ENCODE peak calls at places on chromosomes 5 and 9, in eight cellular contexts. V, A, J, U, K, I, O and R are unnamed samples.

GRCh38 chr9:3969846-3970245 is 330.0 kb downstream of the GLIS3 start:
- DNase-seq in V (no peak), A (no peak), J (no peak), U (no peak), K (no peak), I (no peak), O (no peak), R (no peak)

GRCh38 chr5:102411-103043 is 10.6 kb downstream of the PLEKHG4B start:
- DNase-seq in V (peak), A (no peak), J (no peak), U (no peak), K (no peak), I (no peak), O (no peak), R (peak)

GRCh38 chr9:13478235-13478634 is 198.7 kb upstream of the MPDZ start:
- DNase-seq in V (peak), A (no peak), J (no peak), U (no peak), K (no peak), I (no peak), O (no peak), R (peak)

GRCh38 chr5:140362875-140363630 is 3.1 kb downstream of the SLC4A9 start:
- DNase-seq in V (peak), A (peak), J (peak), U (peak), K (peak), I (peak), O (peak), R (peak)

GRCh38 chr5:9850456-9850855 is 220.3 kb upstream of the TAS2R1 start:
- DNase-seq in V (no peak), A (no peak), J (no peak), U (no peak), K (no peak), I (no peak), O (no peak), R (no peak)

GRCh38 chr9:86703346-86703745 is 244.0 kb downstream of the GAS1 start:
- DNase-seq in V (no peak), A (no peak), J (no peak), U (no peak), K (no peak), I (no peak), O (no peak), R (no peak)

GRCh38 chr9:37700900-37701299 is 50.1 kb downstream of the FRMPD1 start:
- DNase-seq in V (no peak), A (no peak), J (no peak), U (no peak), K (no peak), I (no peak), O (no peak), R (no peak)

GRCh38 chr9:14099737-14100136 is 214.2 kb downstream of the NFIB start:
- DNase-seq in V (no peak), A (no peak), J (no peak), U (no peak), K (no peak), I (no peak), O (no peak), R (no peak)

GRCh38 chr5:109920736-109921135 is 231.0 kb downstream of the MAN2A1 start:
- DNase-seq in V (no peak), A (no peak), J (no peak), U (no peak), K (no peak), I (no peak), O (no peak), R (no peak)

GRCh38 chr9:110114888-110115259 is 93.1 kb downstream of the C9orf152 start:
- DNase-seq in V (no peak), A (no peak), J (no peak), U (no peak), K (no peak), I (no peak), O (no peak), R (peak)

GRCh38 chr9:133702798-133703570 is 35.2 kb downstream of the SARDH start:
- DNase-seq in V (no peak), A (peak), J (peak), U (no peak), K (no peak), I (peak), O (peak), R (no peak)

GRCh38 chr5:10660135-10660534 is 96.3 kb downstream of the ANKRD33B start:
- DNase-seq in V (no peak), A (no peak), J (no peak), U (no peak), K (no peak), I (no peak), O (no peak), R (no peak)

GRCh38 chr5:6302684-6303083 is 75.7 kb downstream of the MED10 start:
- DNase-seq in V (no peak), A (no peak), J (no peak), U (no peak), K (no peak), I (no peak), O (no peak), R (no peak)

GRCh38 chr9:114114364-114114763 is 15.3 kb upstream of the KIF12 start:
- DNase-seq in V (peak), A (no peak), J (no peak), U (no peak), K (no peak), I (no peak), O (no peak), R (no peak)

GRCh38 chr9:117359910-117360309 is 54.9 kb downstream of the ASTN2 start:
- DNase-seq in V (no peak), A (no peak), J (no peak), U (no peak), K (no peak), I (no peak), O (no peak), R (no peak)

GRCh38 chr5:139812836-139813805 is 17.5 kb downstream of the PSD2 start:
- DNase-seq in V (no peak), A (no peak), J (no peak), U (no peak), K (no peak), I (no peak), O (peak), R (no peak)

GRCh38 chr5:23451156-23451555 is 56.3 kb upstream of the PRDM9 start:
- DNase-seq in V (no peak), A (no peak), J (no peak), U (no peak), K (no peak), I (no peak), O (no peak), R (no peak)

GRCh38 chr5:122515709-122516431 is 203.8 kb downstream of the SNCAIP start:
- DNase-seq in V (peak), A (no peak), J (peak), U (peak), K (no peak), I (no peak), O (no peak), R (peak)

GRCh38 chr9:14198544-14199510 is 115.1 kb downstream of the NFIB start:
- DNase-seq in V (peak), A (no peak), J (peak), U (peak), K (peak), I (no peak), O (peak), R (peak)

GRCh38 chr5:68011259-68011760 is 204.2 kb upstream of the PIK3R1 start:
- DNase-seq in V (no peak), A (no peak), J (no peak), U (no peak), K (no peak), I (no peak), O (no peak), R (no peak)

GRCh38 chr9:93579711-93580516 is 3.5 kb downstream of the PHF2 start:
- DNase-seq in V (no peak), A (no peak), J (no peak), U (no peak), K (no peak), I (no peak), O (no peak), R (no peak)

GRCh38 chr5:172919525-172920446 is 39.4 kb upstream of the RPL26L1 start:
- DNase-seq in V (peak), A (no peak), J (peak), U (no peak), K (no peak), I (no peak), O (no peak), R (no peak)

GRCh38 chr5:80935811-80936385 is 24.3 kb upstream of the RASGRF2 start:
- DNase-seq in V (no peak), A (no peak), J (no peak), U (no peak), K (no peak), I (no peak), O (no peak), R (no peak)

GRCh38 chr9:77016526-77017504 is 2.6 kb upstream of the FOXB2 start:
- DNase-seq in V (no peak), A (no peak), J (no peak), U (no peak), K (no peak), I (no peak), O (no peak), R (no peak)

GRCh38 chr9:33223696-33224095 is 16.3 kb upstream of the SPINK4 start:
- DNase-seq in V (peak), A (no peak), J (no peak), U (no peak), K (no peak), I (no peak), O (no peak), R (no peak)

GRCh38 chr5:3595102-3595961 is at the start of gene IRX1:
- DNase-seq in V (peak), A (no peak), J (no peak), U (peak), K (no peak), I (no peak), O (peak), R (peak)

GRCh38 chr9:14910178-14910805 is at the start of gene FREM1:
- DNase-seq in V (no peak), A (no peak), J (peak), U (peak), K (peak), I (no peak), O (peak), R (peak)

GRCh38 chr5:66666778-66667177 is 70.6 kb downstream of the MAST4 start:
- DNase-seq in V (no peak), A (no peak), J (no peak), U (no peak), K (no peak), I (no peak), O (peak), R (no peak)

GRCh38 chr9:96139592-96140251 is 162.3 kb downstream of the HSD17B3 start:
- DNase-seq in V (peak), A (no peak), J (peak), U (peak), K (peak), I (no peak), O (no peak), R (peak)

GRCh38 chr5:172351240-172351778 is 67.7 kb upstream of the UBTD2 start:
- DNase-seq in V (no peak), A (no peak), J (no peak), U (no peak), K (no peak), I (no peak), O (no peak), R (no peak)

GRCh38 chr9:84397822-84398221 is 57.3 kb upstream of the SLC28A3 start:
- DNase-seq in V (peak), A (no peak), J (no peak), U (peak), K (no peak), I (no peak), O (no peak), R (peak)

GRCh38 chr5:157253547-157253946 is 12.4 kb upstream of the CYFIP2 start:
- DNase-seq in V (peak), A (no peak), J (peak), U (peak), K (peak), I (no peak), O (no peak), R (peak)

GRCh38 chr5:111227805-111228204 is 3.6 kb downstream of the CAMK4 start:
- DNase-seq in V (peak), A (no peak), J (no peak), U (peak), K (peak), I (no peak), O (no peak), R (peak)

GRCh38 chr9:121743441-121744001 is 92.1 kb downstream of the DAB2IP start:
- DNase-seq in V (peak), A (no peak), J (peak), U (peak), K (peak), I (no peak), O (peak), R (peak)

GRCh38 chr9:89461302-89461701 is 36.6 kb downstream of the SEMA4D start:
- DNase-seq in V (peak), A (no peak), J (no peak), U (peak), K (no peak), I (peak), O (no peak), R (peak)

GRCh38 chr9:135816179-135816970 is 91.0 kb downstream of the CAMSAP1 start:
- DNase-seq in V (no peak), A (no peak), J (no peak), U (no peak), K (no peak), I (no peak), O (no peak), R (no peak)

GRCh38 chr9:106920091-106920490 is 57.1 kb downstream of the ZNF462 start:
- DNase-seq in V (no peak), A (no peak), J (no peak), U (no peak), K (no peak), I (no peak), O (no peak), R (no peak)